ENCODE peak calls at places on chromosomes 12 and 14, in eight cellular contexts. One of them, this sample, is unnamed.

GRCh38 chr14:57382283-57382682 is 8.1 kb upstream of the NAA30 start:
- DNase-seq in pons: no peak
- DNase-seq in NCI-H2171 treated with DMSO at 0.1 percent for 48 hours: no peak
- DNase-seq in Daoy: peak; percentile 73
- DNase-seq in NB4: no peak
- DNase-seq in EL: peak; percentile 87
- DNase-seq in stimulated activated CD4-positive, alpha-beta T cell treated with anti-CD3 and anti-CD28 coated beads, TNF-alpha, amount 100 ng/mL, for 1 hour: no peak
- DNase-seq in T-helper 9 cell: no peak
- DNase-seq in this sample: peak; percentile 93

GRCh38 chr12:10067942-10068341 is 30.8 kb downstream of the CLEC1A start:
- DNase-seq in pons: peak; percentile 62
- DNase-seq in NCI-H2171 treated with DMSO at 0.1 percent for 48 hours: no peak
- DNase-seq in Daoy: no peak
- DNase-seq in NB4: no peak
- DNase-seq in EL: no peak
- DNase-seq in stimulated activated CD4-positive, alpha-beta T cell treated with anti-CD3 and anti-CD28 coated beads, TNF-alpha, amount 100 ng/mL, for 1 hour: no peak
- DNase-seq in T-helper 9 cell: no peak
- DNase-seq in this sample: no peak

GRCh38 chr14:54589843-54590242 is 22.9 kb downstream of the SAMD4A start:
- DNase-seq in pons: no peak
- DNase-seq in NCI-H2171 treated with DMSO at 0.1 percent for 48 hours: no peak
- DNase-seq in Daoy: no peak
- DNase-seq in NB4: no peak
- DNase-seq in EL: peak; percentile 61
- DNase-seq in stimulated activated CD4-positive, alpha-beta T cell treated with anti-CD3 and anti-CD28 coated beads, TNF-alpha, amount 100 ng/mL, for 1 hour: no peak
- DNase-seq in T-helper 9 cell: no peak
- DNase-seq in this sample: no peak

GRCh38 chr12:109877504-109878246 is 2.7 kb downstream of the GLTP start:
- DNase-seq in pons: peak; percentile 93
- DNase-seq in NCI-H2171 treated with DMSO at 0.1 percent for 48 hours: peak; percentile 12
- DNase-seq in Daoy: no peak
- DNase-seq in NB4: no peak
- DNase-seq in EL: no peak
- DNase-seq in stimulated activated CD4-positive, alpha-beta T cell treated with anti-CD3 and anti-CD28 coated beads, TNF-alpha, amount 100 ng/mL, for 1 hour: no peak
- DNase-seq in T-helper 9 cell: no peak
- DNase-seq in this sample: no peak

GRCh38 chr12:11607313-11608081 is 42.0 kb upstream of the ETV6 start:
- DNase-seq in pons: no peak
- DNase-seq in NCI-H2171 treated with DMSO at 0.1 percent for 48 hours: no peak
- DNase-seq in Daoy: no peak
- DNase-seq in NB4: no peak
- DNase-seq in EL: peak; percentile 74
- DNase-seq in stimulated activated CD4-positive, alpha-beta T cell treated with anti-CD3 and anti-CD28 coated beads, TNF-alpha, amount 100 ng/mL, for 1 hour: no peak
- DNase-seq in T-helper 9 cell: no peak
- DNase-seq in this sample: peak; percentile 70

GRCh38 chr14:51650721-51651387 is 856 bp upstream of the FRMD6 start:
- DNase-seq in pons: peak; percentile 21
- DNase-seq in NCI-H2171 treated with DMSO at 0.1 percent for 48 hours: peak; percentile 45
- DNase-seq in Daoy: peak; percentile 41
- DNase-seq in NB4: peak; percentile 1
- DNase-seq in EL: peak; percentile 48
- DNase-seq in stimulated activated CD4-positive, alpha-beta T cell treated with anti-CD3 and anti-CD28 coated beads, TNF-alpha, amount 100 ng/mL, for 1 hour: no peak
- DNase-seq in T-helper 9 cell: no peak
- DNase-seq in this sample: no peak

GRCh38 chr14:32593290-32593942 is 264.3 kb downstream of the AKAP6 start:
- DNase-seq in pons: peak; percentile 26
- DNase-seq in NCI-H2171 treated with DMSO at 0.1 percent for 48 hours: no peak
- DNase-seq in Daoy: peak; percentile 54
- DNase-seq in NB4: no peak
- DNase-seq in EL: peak; percentile 85
- DNase-seq in stimulated activated CD4-positive, alpha-beta T cell treated with anti-CD3 and anti-CD28 coated beads, TNF-alpha, amount 100 ng/mL, for 1 hour: no peak
- DNase-seq in T-helper 9 cell: no peak
- DNase-seq in this sample: peak; percentile 80

GRCh38 chr14:52023518-52023917 is 34.2 kb downstream of the RTRAF start:
- DNase-seq in pons: no peak
- DNase-seq in NCI-H2171 treated with DMSO at 0.1 percent for 48 hours: no peak
- DNase-seq in Daoy: peak; percentile 42
- DNase-seq in NB4: no peak
- DNase-seq in EL: peak; percentile 79
- DNase-seq in stimulated activated CD4-positive, alpha-beta T cell treated with anti-CD3 and anti-CD28 coated beads, TNF-alpha, amount 100 ng/mL, for 1 hour: no peak
- DNase-seq in T-helper 9 cell: no peak
- DNase-seq in this sample: peak; percentile 82

GRCh38 chr14:99728981-99729451 is 44.9 kb downstream of the CYP46A1 start:
- DNase-seq in pons: no peak
- DNase-seq in NCI-H2171 treated with DMSO at 0.1 percent for 48 hours: no peak
- DNase-seq in Daoy: peak; percentile 1
- DNase-seq in NB4: no peak
- DNase-seq in EL: no peak
- DNase-seq in stimulated activated CD4-positive, alpha-beta T cell treated with anti-CD3 and anti-CD28 coated beads, TNF-alpha, amount 100 ng/mL, for 1 hour: no peak
- DNase-seq in T-helper 9 cell: no peak
- DNase-seq in this sample: no peak

GRCh38 chr12:30187426-30187825 is 403.7 kb upstream of the TMTC1 start:
- DNase-seq in pons: no peak
- DNase-seq in NCI-H2171 treated with DMSO at 0.1 percent for 48 hours: no peak
- DNase-seq in Daoy: no peak
- DNase-seq in NB4: no peak
- DNase-seq in EL: no peak
- DNase-seq in stimulated activated CD4-positive, alpha-beta T cell treated with anti-CD3 and anti-CD28 coated beads, TNF-alpha, amount 100 ng/mL, for 1 hour: no peak
- DNase-seq in T-helper 9 cell: no peak
- DNase-seq in this sample: no peak

GRCh38 chr14:74611672-74612345 is at the start of gene LTBP2:
- DNase-seq in pons: no peak
- DNase-seq in NCI-H2171 treated with DMSO at 0.1 percent for 48 hours: no peak
- DNase-seq in Daoy: peak; percentile 54
- DNase-seq in NB4: peak; percentile 38
- DNase-seq in EL: peak; percentile 48
- DNase-seq in stimulated activated CD4-positive, alpha-beta T cell treated with anti-CD3 and anti-CD28 coated beads, TNF-alpha, amount 100 ng/mL, for 1 hour: no peak
- DNase-seq in T-helper 9 cell: no peak
- DNase-seq in this sample: peak; percentile 60

GRCh38 chr14:75979641-75980422 is 2.0 kb downstream of the TGFB3 start:
- DNase-seq in pons: no peak
- DNase-seq in NCI-H2171 treated with DMSO at 0.1 percent for 48 hours: peak; percentile 62
- DNase-seq in Daoy: no peak
- DNase-seq in NB4: no peak
- DNase-seq in EL: no peak
- DNase-seq in stimulated activated CD4-positive, alpha-beta T cell treated with anti-CD3 and anti-CD28 coated beads, TNF-alpha, amount 100 ng/mL, for 1 hour: no peak
- DNase-seq in T-helper 9 cell: no peak
- DNase-seq in this sample: no peak

This sample was measured in iris pigment epithelial cell.